ENCODE peak calls at places on chromosomes 16 and 17, in nine cellular contexts. One of them, this sample, is unnamed.

GRCh38 chr17:61997649-61998048 is 67.4 kb downstream of the MED13 start:
- DNase-seq in endothelial cell: no peak
- DNase-seq in NCI-H82: no peak
- DNase-seq in activated gamma-delta T cell treated with anti-CD3 and anti-CD28 coated beads, Interleukin-2, amount 50 U/mL, for 16 hours: no peak
- DNase-seq in ovary: no peak
- DNase-seq in bronchial epithelial cell: peak; percentile 30
- DNase-seq in epithelial cell of proximal tubule: no peak
- DNase-seq in left ventricle myocardium superior: no peak
- DNase-seq in COR-L47: no peak
- DNase-seq in this sample: no peak

GRCh38 chr17:65984299-65984698 is 207.6 kb downstream of the CEP112 start:
- DNase-seq in endothelial cell: no peak
- DNase-seq in NCI-H82: no peak
- DNase-seq in activated gamma-delta T cell treated with anti-CD3 and anti-CD28 coated beads, Interleukin-2, amount 50 U/mL, for 16 hours: no peak
- DNase-seq in ovary: no peak
- DNase-seq in bronchial epithelial cell: no peak
- DNase-seq in epithelial cell of proximal tubule: no peak
- DNase-seq in left ventricle myocardium superior: no peak
- DNase-seq in COR-L47: no peak
- DNase-seq in this sample: no peak

GRCh38 chr17:34487616-34488015 is 91.8 kb upstream of the TMEM132E start:
- DNase-seq in endothelial cell: no peak
- DNase-seq in NCI-H82: peak; percentile 47
- DNase-seq in activated gamma-delta T cell treated with anti-CD3 and anti-CD28 coated beads, Interleukin-2, amount 50 U/mL, for 16 hours: no peak
- DNase-seq in ovary: no peak
- DNase-seq in bronchial epithelial cell: no peak
- DNase-seq in epithelial cell of proximal tubule: no peak
- DNase-seq in left ventricle myocardium superior: no peak
- DNase-seq in COR-L47: no peak
- DNase-seq in this sample: no peak

GRCh38 chr16:57643166-57643813 is 14.9 kb downstream of the ADGRG1 start:
- DNase-seq in endothelial cell: no peak
- DNase-seq in NCI-H82: no peak
- DNase-seq in activated gamma-delta T cell treated with anti-CD3 and anti-CD28 coated beads, Interleukin-2, amount 50 U/mL, for 16 hours: no peak
- DNase-seq in ovary: no peak
- DNase-seq in bronchial epithelial cell: no peak
- DNase-seq in epithelial cell of proximal tubule: peak; percentile 83
- DNase-seq in left ventricle myocardium superior: no peak
- DNase-seq in COR-L47: no peak
- DNase-seq in this sample: no peak

GRCh38 chr17:13311301-13311700 is 290.4 kb downstream of the HS3ST3A1 start:
- DNase-seq in endothelial cell: no peak
- DNase-seq in NCI-H82: no peak
- DNase-seq in activated gamma-delta T cell treated with anti-CD3 and anti-CD28 coated beads, Interleukin-2, amount 50 U/mL, for 16 hours: no peak
- DNase-seq in ovary: no peak
- DNase-seq in bronchial epithelial cell: no peak
- DNase-seq in epithelial cell of proximal tubule: no peak
- DNase-seq in left ventricle myocardium superior: no peak
- DNase-seq in COR-L47: no peak
- DNase-seq in this sample: no peak

GRCh38 chr17:2123467-2124251 is 68.8 kb downstream of the HIC1 start:
- DNase-seq in endothelial cell: no peak
- DNase-seq in NCI-H82: no peak
- DNase-seq in activated gamma-delta T cell treated with anti-CD3 and anti-CD28 coated beads, Interleukin-2, amount 50 U/mL, for 16 hours: no peak
- DNase-seq in ovary: no peak
- DNase-seq in bronchial epithelial cell: peak; percentile 26
- DNase-seq in epithelial cell of proximal tubule: no peak
- DNase-seq in left ventricle myocardium superior: peak; percentile 37
- DNase-seq in COR-L47: no peak
- DNase-seq in this sample: no peak

GRCh38 chr16:85555549-85556455 is 57.3 kb upstream of the GSE1 start:
- DNase-seq in endothelial cell: peak; percentile 55
- DNase-seq in NCI-H82: peak; percentile 97
- DNase-seq in activated gamma-delta T cell treated with anti-CD3 and anti-CD28 coated beads, Interleukin-2, amount 50 U/mL, for 16 hours: no peak
- DNase-seq in ovary: peak; percentile 85
- DNase-seq in bronchial epithelial cell: no peak
- DNase-seq in epithelial cell of proximal tubule: no peak
- DNase-seq in left ventricle myocardium superior: peak; percentile 52
- DNase-seq in COR-L47: peak; percentile 89
- DNase-seq in this sample: peak; percentile 62

GRCh38 chr17:79923974-79924638 is 84.9 kb upstream of the CBX4 start:
- DNase-seq in endothelial cell: peak; percentile 95
- DNase-seq in NCI-H82: peak; percentile 60
- DNase-seq in activated gamma-delta T cell treated with anti-CD3 and anti-CD28 coated beads, Interleukin-2, amount 50 U/mL, for 16 hours: no peak
- DNase-seq in ovary: no peak
- DNase-seq in bronchial epithelial cell: no peak
- DNase-seq in epithelial cell of proximal tubule: no peak
- DNase-seq in left ventricle myocardium superior: no peak
- DNase-seq in COR-L47: no peak
- DNase-seq in this sample: no peak

GRCh38 chr17:82495844-82496528 is 23.5 kb upstream of the FOXK2 start:
- DNase-seq in endothelial cell: no peak
- DNase-seq in NCI-H82: no peak
- DNase-seq in activated gamma-delta T cell treated with anti-CD3 and anti-CD28 coated beads, Interleukin-2, amount 50 U/mL, for 16 hours: no peak
- DNase-seq in ovary: no peak
- DNase-seq in bronchial epithelial cell: peak; percentile 92
- DNase-seq in epithelial cell of proximal tubule: no peak
- DNase-seq in left ventricle myocardium superior: no peak
- DNase-seq in COR-L47: peak; percentile 59
- DNase-seq in this sample: no peak